ENCODE peak calls at places on chromosome 21, in eight cellular contexts. H is stimulated activated CD4-positive, alpha-beta T cell treated with anti-CD3 and anti-CD28 coated beads, Interleukin-1b, Interleukin-23, amount 100 ng/mL, for 4 hours; D is HFF-Myc; X is activated T-cell treated with anti-CD3 and anti-CD28 coated beads for 1 hour; I is heart right ventricle; F is activated CD4-positive, alpha-beta T cell treated with anti-CD3 and anti-CD28 coated beads, Interleukin-2, amount 50 U/mL, for 1 hour; T is lung microvascular endothelial cell; G is Ammon's horn. Y is an unnamed sample.
A peak's percentile ranks its signal among the peaks of the same experiment; 100 is the strongest.

GRCh38 chr21:36684957-36685714 is 13.8 kb upstream of the SIM2 start:
- DNase-seq in G (no peak), T (no peak), D (no peak), H (no peak), X (no peak), F (no peak), I (peak; percentile 32), Y (no peak)

GRCh38 chr21:15506086-15506485 is 223.7 kb upstream of the USP25 start:
- DNase-seq in X (no peak), T (no peak), F (no peak), I (no peak), G (no peak), D (no peak), H (no peak), Y (no peak)

GRCh38 chr21:34227386-34227852 is 136.4 kb upstream of the KCNE2 start:
- DNase-seq in X (no peak), D (peak; percentile 14), F (no peak), H (no peak), T (no peak), G (no peak), I (no peak), Y (no peak)

GRCh38 chr21:39088831-39089380 is 94.3 kb downstream of the PSMG1 start:
- DNase-seq in F (no peak), T (no peak), G (no peak), X (no peak), I (peak; percentile 47), H (no peak), D (no peak), Y (no peak)

GRCh38 chr21:28235169-28235892 is 757.3 kb downstream of the LTN1 start:
- DNase-seq in T (no peak), H (no peak), D (no peak), I (no peak), G (peak; percentile 48), X (no peak), F (no peak), Y (no peak)

GRCh38 chr21:38486221-38486620 is 12.1 kb downstream of the ERG start:
- DNase-seq in T (peak; percentile 69), I (no peak), F (no peak), G (no peak), X (no peak), D (no peak), H (no peak), Y (no peak)

GRCh38 chr21:45942755-45943629 is 38.6 kb upstream of the COL6A1 start:
- DNase-seq in I (no peak), D (no peak), F (no peak), H (no peak), X (no peak), T (no peak), G (no peak), Y (no peak)

GRCh38 chr21:41825216-41825615 is 53.9 kb downstream of the PRDM15 start:
- DNase-seq in I (no peak), F (no peak), H (no peak), D (no peak), X (no peak), T (no peak), G (no peak), Y (no peak)

GRCh38 chr21:45304945-45305344 is 17.2 kb upstream of the POFUT2 start:
- DNase-seq in D (no peak), X (no peak), I (no peak), T (no peak), F (peak; percentile 51), G (no peak), H (no peak), Y (no peak)

Y was measured in A673.